ENCODE peak calls at places on chromosomes 6 and 20, in five cellular contexts. N, L, E, P and M are unnamed samples.
A peak's percentile ranks its signal among the peaks of the same experiment; 100 is the strongest.

GRCh38 chr6:160379464-160379863 is 31.3 kb downstream of the SLC22A3 start:
- DNase-seq in N (no peak), L (no peak), E (no peak), P (no peak), M (no peak)

GRCh38 chr20:6519556-6519955 is 247.9 kb upstream of the BMP2 start:
- DNase-seq in N (no peak), L (no peak), E (no peak), P (no peak), M (no peak)

GRCh38 chr20:2301164-2301622 is 5.4 kb downstream of the TGM3 start:
- DNase-seq in N (no peak), L (no peak), E (peak; percentile 87), P (no peak), M (peak; percentile 77)

GRCh38 chr6:1604347-1604990 is 5.2 kb upstream of the FOXC1 start:
- DNase-seq in N (peak; percentile 89), L (peak; percentile 84), E (peak; percentile 89), P (peak; percentile 42), M (peak; percentile 86)

GRCh38 chr6:151675746-151676459 is 131.6 kb upstream of the ESR1 start:
- DNase-seq in N (peak; percentile 16), L (peak; percentile 51), E (no peak), P (no peak), M (peak; percentile 69)

GRCh38 chr20:26205350-26205749 is 508.7 kb upstream of the ZNF337 start:
- DNase-seq in N (no peak), L (no peak), E (no peak), P (no peak), M (no peak)

GRCh38 chr6:4936681-4937041 is 67.2 kb downstream of the RPP40 start:
- DNase-seq in N (no peak), L (no peak), E (no peak), P (no peak), M (peak; percentile 58)

GRCh38 chr6:115982453-115982852 is 78.2 kb downstream of the FRK start:
- DNase-seq in N (no peak), L (no peak), E (no peak), P (no peak), M (no peak)

GRCh38 chr6:42393339-42393738 is 58.4 kb downstream of the TRERF1 start:
- DNase-seq in N (no peak), L (no peak), E (no peak), P (no peak), M (no peak)

GRCh38 chr6:26594730-26595632 is 1.8 kb upstream of the ABT1 start:
- DNase-seq in N (no peak), L (peak; percentile 57), E (no peak), P (no peak), M (no peak)

GRCh38 chr20:53243152-53243551 is 271.0 kb downstream of the TSHZ2 start:
- DNase-seq in N (no peak), L (no peak), E (no peak), P (no peak), M (no peak)

GRCh38 chr6:111356551-111356950 is 126.5 kb downstream of the REV3L start:
- DNase-seq in N (no peak), L (no peak), E (no peak), P (no peak), M (no peak)

GRCh38 chr6:125793863-125794262 is 3.1 kb downstream of the NCOA7 start:
- DNase-seq in N (no peak), L (no peak), E (no peak), P (no peak), M (no peak)

GRCh38 chr6:506508-506907 is 115.0 kb downstream of the IRF4 start:
- DNase-seq in N (no peak), L (peak; percentile 59), E (no peak), P (no peak), M (peak; percentile 55)